ENCODE peak calls at places on chromosomes 5 and 9, in seven cellular contexts. J is CD4-positive, alpha-beta memory T cell; L is BE2C; T is heart left ventricle; G is neural progenitor cell; Y is colonic mucosa; E is CD4-positive, CD25-positive, alpha-beta regulatory T cell. Q is an unnamed sample. For H3K36me3, the result is how much of the 10 kb centered on the place peaks cover.

GRCh38 chr9:127660886-127661285 is 45.9 kb upstream of the CFAP157 start:
- DNase-seq in J (no peak), L (no peak), T (no peak), G (no peak), Y (no peak), E (no peak), Q (no peak)

GRCh38 chr9:78562021-78562420 is 265.1 kb downstream of the PSAT1 start:
- DNase-seq in J (no peak), L (no peak), T (no peak), G (no peak), Y (no peak), E (no peak), Q (no peak)

GRCh38 chr5:149358294-149358651 is 427 bp downstream of the PCYOX1L start:
- DNase-seq in J (peak), L (peak), T (peak), G (no peak), Y (peak), E (peak), Q (peak)

GRCh38 chr5:87686975-87687374 is 274.2 kb upstream of the CCNH start:
- DNase-seq in J (no peak), L (no peak), T (no peak), G (no peak), Y (no peak), E (no peak), Q (no peak)

GRCh38 chr5:98301567-98301966 is 471.9 kb upstream of the RGMB start:
- DNase-seq in J (no peak), L (no peak), T (no peak), G (no peak), Y (no peak), E (no peak), Q (no peak)

GRCh38 chr5:180197016-180197702 is 11.9 kb downstream of the RASGEF1C start:
- DNase-seq in J (no peak), L (no peak), T (no peak), G (no peak), Y (no peak), E (no peak), Q (no peak)

GRCh38 chr5:144205141-144205551 is 34.5 kb downstream of the KCTD16 start:
- DNase-seq in J (no peak), L (peak), T (no peak), G (peak), Y (no peak), E (no peak), Q (no peak)

GRCh38 chr5:120454094-120454798 is 9.9 kb upstream of the PRR16 start:
- DNase-seq in J (no peak), L (no peak), T (no peak), G (peak), Y (no peak), E (no peak), Q (no peak)

GRCh38 chr9:114302727-114303126 is 20.2 kb upstream of the ORM1 start:
- DNase-seq in J (no peak), L (no peak), T (peak), G (no peak), Y (peak), E (no peak), Q (no peak)

GRCh38 chr5:65066385-65066784 is 297.7 kb downstream of the CWC27 start:
- DNase-seq in J (no peak), L (no peak), T (no peak), G (peak), Y (no peak), E (no peak), Q (no peak)

GRCh38 chr5:1453613-1454012 is 8.4 kb upstream of the SLC6A3 start:
- DNase-seq in J (no peak), L (no peak), T (no peak), G (no peak), Y (no peak), E (no peak), Q (no peak)

GRCh38 chr5:142175039-142175438 is 66.5 kb downstream of the NDFIP1 start:
- DNase-seq in J (no peak), L (no peak), T (no peak), G (no peak), Y (no peak), E (no peak), Q (no peak)

GRCh38 chr9:2015581-2016410 is 649 bp downstream of the SMARCA2 start:
- DNase-seq in J (peak), L (peak), T (peak), G (peak), Y (peak), E (peak), Q (peak)

GRCh38 chr9:6502399-6502798 is 89.4 kb downstream of the UHRF2 start:
- DNase-seq in J (no peak), L (no peak), T (no peak), G (no peak), Y (no peak), E (no peak), Q (no peak)

GRCh38 chr9:6506571-6506970 is 93.6 kb downstream of the UHRF2 start:
- DNase-seq in J (no peak), L (no peak), T (no peak), G (no peak), Y (no peak), E (no peak), Q (no peak)

GRCh38 chr9:6498982-6499381 is 86.0 kb downstream of the UHRF2 start:
- DNase-seq in J (no peak), L (no peak), T (no peak), G (no peak), Y (no peak), E (no peak), Q (no peak)

DNA sequence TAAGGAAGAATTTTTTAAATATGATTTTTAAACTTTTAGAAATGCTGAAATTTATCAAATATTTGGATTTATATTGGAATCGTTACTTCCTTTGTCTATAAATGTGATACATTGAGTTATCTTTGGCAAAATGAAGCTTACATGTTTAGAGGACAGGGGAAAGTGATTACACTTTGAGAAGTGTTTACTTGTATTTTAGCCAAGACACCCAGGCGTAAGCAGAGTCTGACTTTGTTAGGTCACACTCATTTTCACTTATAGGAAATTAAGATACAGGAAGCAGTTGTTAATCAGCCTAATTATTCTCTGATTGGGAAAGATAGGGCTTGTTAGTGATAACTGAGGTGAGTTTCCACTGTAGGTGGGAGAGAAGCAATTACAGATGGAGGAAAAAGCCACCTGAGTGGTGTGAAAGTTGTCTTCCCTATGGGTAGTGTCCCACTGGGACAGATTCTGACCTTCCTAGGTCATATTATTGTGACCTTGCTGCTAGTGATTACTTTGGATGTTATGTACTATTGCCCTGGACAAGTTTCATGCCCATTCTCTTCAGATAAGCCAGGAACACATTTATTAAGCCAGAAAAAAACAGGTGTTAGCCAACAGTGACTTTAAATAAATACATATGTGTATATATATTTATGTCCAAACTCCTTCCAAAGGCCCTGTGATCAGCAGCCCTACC is 88.7 kb downstream of the UHRF2 start:
- DNase-seq in J (peak), L (no peak), T (no peak), G (no peak), Y (no peak), E (no peak), Q (no peak)
- H3K36me3 ChIP-seq in J (half or more), L (half or more), T (half or more), G (under half), Y (under half), E (half or more), Q (under half)

DNA sequence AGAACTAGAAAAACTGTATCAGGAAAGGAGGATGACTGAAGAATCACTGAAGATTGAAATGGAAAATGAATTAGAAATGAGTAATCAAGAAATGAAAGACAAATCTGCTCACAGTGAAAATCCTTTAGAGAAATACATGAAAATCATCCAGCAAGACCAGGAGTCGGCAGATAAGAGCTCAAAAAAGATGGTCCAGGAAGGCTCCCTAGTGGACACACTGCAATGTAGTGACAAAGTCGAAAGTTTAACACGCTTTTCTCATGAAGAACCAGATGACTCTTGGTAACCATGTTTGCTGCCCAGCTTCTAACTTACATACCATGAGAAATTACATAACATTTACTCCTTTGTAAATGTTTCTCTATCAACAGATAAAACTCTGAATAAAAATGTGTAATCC is 37.1 kb downstream of the CPLANE1 start:
- DNase-seq in J (no peak), L (no peak), T (no peak), G (no peak), Y (no peak), E (no peak), Q (no peak)
- H3K36me3 ChIP-seq in J (under half), L (under half), T (half or more), G (under half), Y (under half), E (under half), Q (under half)

GRCh38 chr5:137207023-137207760 is 291.9 kb downstream of the SPOCK1 start:
- DNase-seq in J (no peak), L (no peak), T (peak), G (no peak), Y (no peak), E (no peak), Q (no peak)
- H3K36me3 ChIP-seq in J (under half), L (under half), T (under half), G (under half), Y (under half), E (under half), Q (under half)

GRCh38 chr9:32969270-32969669 is 32.2 kb downstream of the APTX start:
- DNase-seq in J (no peak), L (no peak), T (no peak), G (no peak), Y (no peak), E (no peak), Q (no peak)
- H3K36me3 ChIP-seq in J (under half), L (under half), T (under half), G (under half), Y (under half), E (under half), Q (under half)

GRCh38 chr5:177496111-177497010 is 1.0 kb downstream of the PDLIM7 start:
- DNase-seq in J (no peak), L (peak), T (peak), G (peak), Y (no peak), E (no peak), Q (no peak)

GRCh38 chr5:177495243-177496060 is 2.0 kb downstream of the PDLIM7 start:
- DNase-seq in J (no peak), L (peak), T (peak), G (peak), Y (peak), E (no peak), Q (no peak)

GRCh38 chr5:177492841-177493240 is 4.6 kb downstream of the PDLIM7 start:
- DNase-seq in J (no peak), L (no peak), T (no peak), G (no peak), Y (no peak), E (no peak), Q (no peak)

GRCh38 chr5:177493795-177494355 is 3.5 kb downstream of the PDLIM7 start:
- DNase-seq in J (no peak), L (no peak), T (no peak), G (no peak), Y (no peak), E (no peak), Q (no peak)

GRCh38 chr5:177494356-177495195 is 2.8 kb downstream of the PDLIM7 start:
- DNase-seq in J (no peak), L (peak), T (peak), G (peak), Y (peak), E (no peak), Q (peak)
- H3K36me3 ChIP-seq in J (under half), L (under half), T (under half), G (under half), Y (under half), E (under half), Q (under half)

GRCh38 chr5:16664368-16664767 is 47.6 kb upstream of the RETREG1 start:
- DNase-seq in J (no peak), L (no peak), T (no peak), G (no peak), Y (no peak), E (no peak), Q (no peak)

GRCh38 chr5:16665611-16666010 is 48.8 kb upstream of the RETREG1 start:
- DNase-seq in J (no peak), L (no peak), T (no peak), G (no peak), Y (no peak), E (no peak), Q (no peak)

GRCh38 chr5:16668194-16668593 is 51.4 kb upstream of the RETREG1 start:
- DNase-seq in J (no peak), L (no peak), T (no peak), G (no peak), Y (no peak), E (no peak), Q (no peak)

GRCh38 chr5:16666140-16666860 is 49.5 kb upstream of the RETREG1 start:
- DNase-seq in J (no peak), L (no peak), T (no peak), G (no peak), Y (peak), E (no peak), Q (no peak)

DNA sequence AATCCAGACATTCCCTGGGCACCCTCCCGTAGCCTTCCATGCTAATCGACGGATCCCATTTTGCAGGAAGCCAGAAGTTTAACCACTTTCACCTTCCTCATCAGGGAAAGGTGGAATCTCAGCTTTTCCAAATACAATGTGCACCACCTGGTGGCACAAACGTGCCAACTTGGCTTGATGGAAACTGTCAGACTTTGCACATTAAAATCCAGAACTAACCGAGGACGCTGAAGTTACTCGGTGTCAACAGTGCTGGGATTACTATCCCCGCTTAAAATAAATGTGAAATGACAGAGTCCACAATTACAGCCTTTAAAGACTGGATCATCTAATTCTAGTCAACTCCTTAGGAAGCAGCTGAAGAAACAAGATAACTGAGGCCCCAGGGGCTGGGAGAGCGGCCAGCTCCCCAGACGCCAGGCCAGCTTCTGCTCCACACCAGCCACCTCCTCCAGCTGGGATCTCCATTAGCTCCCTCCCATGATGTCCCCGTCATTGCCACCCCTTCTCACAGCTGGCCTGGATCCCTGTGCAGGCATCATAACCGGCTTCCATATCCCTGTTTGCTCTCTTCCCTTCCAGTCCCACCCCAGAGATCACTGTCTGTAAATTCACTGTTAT is 50.2 kb upstream of the RETREG1 start:
- DNase-seq in J (no peak), L (peak), T (peak), G (peak), Y (peak), E (peak), Q (no peak)
- H3K36me3 ChIP-seq in J (under half), L (under half), T (under half), G (under half), Y (under half), E (under half), Q (half or more)

Q was measured in Peyer's patch.